ENCODE peak calls at places on chromosome 3, in eight cellular contexts. One of them, this sample, is unnamed.

GRCh38 chr3:148147896-148148295 is 549.8 kb upstream of the AGTR1 start:
- DNase-seq in H1: no peak
- DNase-seq in GM23338: no peak
- DNase-seq in prostate gland: no peak
- DNase-seq in breast epithelium: no peak
- DNase-seq in stomach: no peak
- DNase-seq in HCT116: no peak
- DNase-seq in sigmoid colon: no peak
- DNase-seq in this sample: no peak

GRCh38 chr3:129182390-129183180 is 1.1 kb downstream of the CNBP start:
- DNase-seq in prostate gland: no peak
- DNase-seq in GM23338: peak; percentile 63
- DNase-seq in sigmoid colon: no peak
- DNase-seq in HCT116: no peak
- DNase-seq in H1: no peak
- DNase-seq in breast epithelium: no peak
- DNase-seq in stomach: no peak
- DNase-seq in this sample: no peak

GRCh38 chr3:101735833-101736232 is 11.4 kb downstream of the CEP97 start:
- DNase-seq in breast epithelium: no peak
- DNase-seq in prostate gland: no peak
- DNase-seq in stomach: no peak
- DNase-seq in sigmoid colon: no peak
- DNase-seq in HCT116: no peak
- DNase-seq in H1: no peak
- DNase-seq in GM23338: peak; percentile 41
- DNase-seq in this sample: no peak

GRCh38 chr3:112470791-112471190 is 28.5 kb downstream of the BTLA start:
- DNase-seq in stomach: no peak
- DNase-seq in breast epithelium: no peak
- DNase-seq in GM23338: no peak
- DNase-seq in sigmoid colon: no peak
- DNase-seq in H1: no peak
- DNase-seq in HCT116: no peak
- DNase-seq in prostate gland: no peak
- DNase-seq in this sample: no peak

GRCh38 chr3:79872483-79872882 is 104.7 kb upstream of the ROBO1 start:
- DNase-seq in prostate gland: peak; percentile 36
- DNase-seq in H1: no peak
- DNase-seq in stomach: no peak
- DNase-seq in sigmoid colon: no peak
- DNase-seq in GM23338: no peak
- DNase-seq in HCT116: no peak
- DNase-seq in breast epithelium: no peak
- DNase-seq in this sample: no peak

GRCh38 chr3:142904639-142905441 is 16.0 kb upstream of the PCOLCE2 start:
- DNase-seq in breast epithelium: no peak
- DNase-seq in prostate gland: no peak
- DNase-seq in H1: peak; percentile 50
- DNase-seq in HCT116: no peak
- DNase-seq in GM23338: peak; percentile 79
- DNase-seq in stomach: peak; percentile 31
- DNase-seq in sigmoid colon: no peak
- DNase-seq in this sample: no peak

GRCh38 chr3:50372349-50372748 is 13.0 kb upstream of the TMEM115 start:
- DNase-seq in sigmoid colon: no peak
- DNase-seq in GM23338: no peak
- DNase-seq in H1: no peak
- DNase-seq in breast epithelium: no peak
- DNase-seq in prostate gland: no peak
- DNase-seq in stomach: no peak
- DNase-seq in HCT116: no peak
- DNase-seq in this sample: no peak

GRCh38 chr3:14780927-14781507 is 37.7 kb upstream of the FGD5 start:
- DNase-seq in HCT116: peak; percentile 74
- DNase-seq in GM23338: peak; percentile 94
- DNase-seq in stomach: peak; percentile 69
- DNase-seq in H1: peak; percentile 85
- DNase-seq in prostate gland: peak; percentile 27
- DNase-seq in sigmoid colon: peak; percentile 72
- DNase-seq in breast epithelium: no peak
- DNase-seq in this sample: peak; percentile 52

GRCh38 chr3:53346922-53347260 is 452 bp downstream of the DCP1A start:
- DNase-seq in prostate gland: no peak
- DNase-seq in breast epithelium: no peak
- DNase-seq in H1: no peak
- DNase-seq in stomach: no peak
- DNase-seq in GM23338: no peak
- DNase-seq in sigmoid colon: no peak
- DNase-seq in HCT116: no peak
- DNase-seq in this sample: no peak

GRCh38 chr3:72797773-72798543 is 50.3 kb downstream of the SHQ1 start:
- DNase-seq in HCT116: no peak
- DNase-seq in sigmoid colon: no peak
- DNase-seq in H1: no peak
- DNase-seq in GM23338: peak; percentile 45
- DNase-seq in breast epithelium: no peak
- DNase-seq in prostate gland: no peak
- DNase-seq in stomach: peak; percentile 45
- DNase-seq in this sample: no peak

GRCh38 chr3:53677406-53677805 is 168.8 kb downstream of the CHDH start:
- DNase-seq in GM23338: no peak
- DNase-seq in prostate gland: no peak
- DNase-seq in H1: no peak
- DNase-seq in breast epithelium: no peak
- DNase-seq in sigmoid colon: no peak
- DNase-seq in stomach: no peak
- DNase-seq in HCT116: no peak
- DNase-seq in this sample: no peak

GRCh38 chr3:13027154-13027553 is 46.1 kb downstream of the IQSEC1 start:
- DNase-seq in H1: no peak
- DNase-seq in sigmoid colon: no peak
- DNase-seq in stomach: no peak
- DNase-seq in GM23338: peak; percentile 57
- DNase-seq in prostate gland: no peak
- DNase-seq in HCT116: no peak
- DNase-seq in breast epithelium: no peak
- DNase-seq in this sample: no peak

GRCh38 chr3:127250032-127250431 is 37.8 kb downstream of the PRR20G start:
- DNase-seq in GM23338: peak; percentile 33
- DNase-seq in H1: no peak
- DNase-seq in HCT116: no peak
- DNase-seq in stomach: no peak
- DNase-seq in breast epithelium: no peak
- DNase-seq in sigmoid colon: no peak
- DNase-seq in prostate gland: no peak
- DNase-seq in this sample: no peak

GRCh38 chr3:71309342-71309741 is 274.2 kb downstream of the FOXP1 start:
- DNase-seq in GM23338: no peak
- DNase-seq in breast epithelium: no peak
- DNase-seq in sigmoid colon: no peak
- DNase-seq in prostate gland: no peak
- DNase-seq in H1: no peak
- DNase-seq in stomach: no peak
- DNase-seq in HCT116: no peak
- DNase-seq in this sample: no peak

GRCh38 chr3:32326791-32327190 is 64.9 kb upstream of the CMTM7 start:
- DNase-seq in breast epithelium: no peak
- DNase-seq in HCT116: no peak
- DNase-seq in sigmoid colon: no peak
- DNase-seq in H1: no peak
- DNase-seq in prostate gland: no peak
- DNase-seq in GM23338: no peak
- DNase-seq in stomach: no peak
- DNase-seq in this sample: no peak

DNA sequence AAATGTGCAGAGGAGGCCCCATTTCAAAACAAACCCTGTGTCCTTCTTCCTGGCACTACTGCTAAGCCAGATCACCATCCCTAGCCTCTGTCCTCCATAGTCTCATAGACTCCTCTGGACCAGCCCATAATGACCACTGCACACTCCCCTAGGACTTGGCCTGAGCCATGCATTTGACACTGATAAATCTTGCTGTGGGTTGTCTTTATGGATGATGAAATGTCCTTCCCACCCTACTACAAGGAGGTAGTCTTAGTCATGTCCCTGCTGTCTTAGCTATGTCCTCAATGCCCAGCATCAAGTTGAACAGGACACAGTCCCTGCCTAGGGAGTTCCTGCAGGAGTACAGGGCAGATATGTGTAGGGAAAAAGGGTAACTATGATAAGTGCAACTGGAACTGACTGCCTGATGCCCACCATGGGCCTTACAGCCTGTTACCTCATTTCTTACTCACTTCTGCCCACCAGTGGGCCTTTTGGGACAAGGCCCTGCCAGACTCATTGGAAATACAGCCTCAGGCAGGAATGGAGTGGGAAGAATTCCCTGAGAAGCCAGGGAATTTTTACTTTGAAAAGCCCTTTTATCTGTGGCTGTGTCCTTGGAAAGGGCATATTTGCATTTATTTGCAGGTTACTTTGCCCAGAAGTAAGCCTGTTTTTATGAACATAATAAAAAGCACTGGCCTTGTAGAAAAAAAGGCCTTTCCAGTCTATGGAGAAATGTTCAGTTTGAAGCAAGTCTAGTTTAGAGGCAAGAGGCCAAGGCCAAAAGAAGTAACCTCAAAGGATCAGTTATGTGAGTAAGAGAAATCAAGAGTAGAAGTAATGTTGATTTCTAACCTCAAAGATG is 199.6 kb upstream of the EIF1B start:
- DNase-seq in prostate gland: no peak
- DNase-seq in breast epithelium: no peak
- DNase-seq in stomach: no peak
- DNase-seq in H1: peak; percentile 51
- DNase-seq in sigmoid colon: no peak
- DNase-seq in GM23338: peak; percentile 71
- DNase-seq in HCT116: no peak
- DNase-seq in this sample: no peak
- TF ChIP-seq CTCF in prostate gland: no peak
- TF ChIP-seq CTCF in breast epithelium: no peak
- TF ChIP-seq CTCF in stomach: no peak
- TF ChIP-seq CTCF in H1: peak; percentile 75
- TF ChIP-seq CTCF in sigmoid colon: no peak
- TF ChIP-seq CTCF in GM23338: peak; percentile 79
- TF ChIP-seq CTCF in HCT116: no peak
- TF ChIP-seq CTCF in this sample: no peak

GRCh38 chr3:57952208-57952631 is 56.0 kb upstream of the FLNB start:
- DNase-seq in stomach: no peak
- DNase-seq in HCT116: peak; percentile 36
- DNase-seq in breast epithelium: no peak
- DNase-seq in GM23338: peak; percentile 81
- DNase-seq in prostate gland: no peak
- DNase-seq in sigmoid colon: peak; percentile 95
- DNase-seq in H1: no peak
- DNase-seq in this sample: no peak
- TF ChIP-seq POLR2AphosphoS5 in stomach: peak; percentile 93
- TF ChIP-seq POLR2AphosphoS5 in HCT116: no peak
- TF ChIP-seq POLR2AphosphoS5 in breast epithelium: no peak
- TF ChIP-seq POLR2AphosphoS5 in GM23338: no peak
- TF ChIP-seq POLR2AphosphoS5 in prostate gland: peak; percentile 71
- TF ChIP-seq POLR2AphosphoS5 in sigmoid colon: peak; percentile 94
- TF ChIP-seq POLR2AphosphoS5 in H1: peak; percentile 78
- TF ChIP-seq POLR2AphosphoS5 in this sample: no peak

GRCh38 chr3:189758186-189758585 is 127.0 kb downstream of the TP63 start:
- DNase-seq in HCT116: no peak
- DNase-seq in GM23338: no peak
- DNase-seq in sigmoid colon: no peak
- DNase-seq in stomach: no peak
- DNase-seq in prostate gland: no peak
- DNase-seq in breast epithelium: no peak
- DNase-seq in H1: no peak
- DNase-seq in this sample: no peak

GRCh38 chr3:189756651-189757078 is 125.5 kb downstream of the TP63 start:
- DNase-seq in H1: no peak
- DNase-seq in prostate gland: no peak
- DNase-seq in breast epithelium: no peak
- DNase-seq in GM23338: no peak
- DNase-seq in stomach: no peak
- DNase-seq in HCT116: no peak
- DNase-seq in sigmoid colon: no peak
- DNase-seq in this sample: no peak

GRCh38 chr3:189754356-189754755 is 123.2 kb downstream of the TP63 start:
- DNase-seq in sigmoid colon: no peak
- DNase-seq in breast epithelium: no peak
- DNase-seq in H1: no peak
- DNase-seq in prostate gland: no peak
- DNase-seq in stomach: no peak
- DNase-seq in HCT116: no peak
- DNase-seq in GM23338: no peak
- DNase-seq in this sample: no peak
- TF ChIP-seq CTCF in sigmoid colon: no peak
- TF ChIP-seq CTCF in breast epithelium: no peak
- TF ChIP-seq CTCF in H1: no peak
- TF ChIP-seq CTCF in prostate gland: no peak
- TF ChIP-seq CTCF in stomach: no peak
- TF ChIP-seq CTCF in HCT116: no peak
- TF ChIP-seq CTCF in GM23338: no peak
- TF ChIP-seq CTCF in this sample: no peak

GRCh38 chr3:25153561-25153960 is 274.5 kb upstream of the RARB start:
- DNase-seq in stomach: no peak
- DNase-seq in HCT116: no peak
- DNase-seq in GM23338: no peak
- DNase-seq in H1: no peak
- DNase-seq in sigmoid colon: no peak
- DNase-seq in breast epithelium: no peak
- DNase-seq in prostate gland: no peak
- DNase-seq in this sample: no peak

GRCh38 chr3:25150199-25150598 is 277.9 kb upstream of the RARB start:
- DNase-seq in GM23338: no peak
- DNase-seq in stomach: no peak
- DNase-seq in sigmoid colon: no peak
- DNase-seq in HCT116: no peak
- DNase-seq in breast epithelium: no peak
- DNase-seq in prostate gland: no peak
- DNase-seq in H1: no peak
- DNase-seq in this sample: no peak

GRCh38 chr3:25155696-25156471 is 272.2 kb upstream of the RARB start:
- DNase-seq in GM23338: peak; percentile 91
- DNase-seq in breast epithelium: no peak
- DNase-seq in prostate gland: no peak
- DNase-seq in sigmoid colon: no peak
- DNase-seq in H1: no peak
- DNase-seq in stomach: no peak
- DNase-seq in HCT116: no peak
- DNase-seq in this sample: no peak

GRCh38 chr3:25153130-25153529 is 274.9 kb upstream of the RARB start:
- DNase-seq in GM23338: no peak
- DNase-seq in sigmoid colon: no peak
- DNase-seq in prostate gland: no peak
- DNase-seq in H1: no peak
- DNase-seq in breast epithelium: no peak
- DNase-seq in HCT116: no peak
- DNase-seq in stomach: no peak
- DNase-seq in this sample: no peak

DNA sequence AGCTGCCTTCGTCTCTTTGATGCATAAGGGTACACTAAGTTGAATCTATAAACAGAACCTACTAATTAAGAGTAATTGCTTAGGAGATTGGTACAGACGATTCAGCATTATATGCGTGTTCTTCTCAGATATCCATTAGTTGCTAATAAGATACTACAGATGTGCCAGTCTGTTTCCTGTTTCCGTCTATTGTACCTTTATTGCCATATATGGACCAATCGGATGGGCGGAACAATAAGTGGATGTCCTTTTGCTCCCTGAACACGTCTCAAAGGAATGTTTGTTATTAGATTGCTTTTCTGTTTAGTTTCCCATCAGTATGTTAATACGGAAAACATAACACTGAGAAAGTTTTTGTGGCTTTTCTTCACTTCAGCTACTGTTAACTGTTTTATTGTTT is 276.6 kb upstream of the RARB start:
- DNase-seq in sigmoid colon: no peak
- DNase-seq in HCT116: no peak
- DNase-seq in stomach: no peak
- DNase-seq in H1: no peak
- DNase-seq in prostate gland: peak; percentile 21
- DNase-seq in breast epithelium: no peak
- DNase-seq in GM23338: no peak
- DNase-seq in this sample: no peak
- TF ChIP-seq POLR2AphosphoS5 in sigmoid colon: peak; percentile 18
- TF ChIP-seq POLR2AphosphoS5 in HCT116: no peak
- TF ChIP-seq POLR2AphosphoS5 in stomach: no peak
- TF ChIP-seq POLR2AphosphoS5 in H1: no peak
- TF ChIP-seq POLR2AphosphoS5 in prostate gland: peak; percentile 56
- TF ChIP-seq POLR2AphosphoS5 in breast epithelium: no peak
- TF ChIP-seq POLR2AphosphoS5 in GM23338: no peak
- TF ChIP-seq POLR2AphosphoS5 in this sample: no peak

This sample was measured in suprapubic skin.